ENCODE peak calls at places on chromosomes 4 and X, in nine cellular contexts. J is H1, L is NCI-H2171 treated with DMSO at 0.1 percent for 48 hours, Q is choroid plexus epithelial cell, M is RKO, O is tibial nerve, Z is suprapubic skin, V is fibroblast of mammary gland, F is HFF-Myc. P is an unnamed sample.
A peak's percentile ranks its signal among the peaks of the same experiment; 100 is the strongest.

GRCh38 chr4:6668391-6668790 is 25.3 kb upstream of the S100P start:
- DNase-seq in Q (peak; percentile 52), M (no peak), J (no peak), V (peak; percentile 47), O (no peak), Z (no peak), F (no peak), L (no peak), P (peak; percentile 74)

GRCh38 chr4:67871867-67872266 is 11.9 kb downstream of the TMPRSS11D start:
- DNase-seq in F (peak; percentile 39), O (no peak), Z (no peak), Q (peak; percentile 77), V (peak; percentile 72), M (peak; percentile 76), L (no peak), J (no peak), P (peak; percentile 29)

GRCh38 chrX:118579417-118579816 is 83.8 kb downstream of the DOCK11 start:
- DNase-seq in V (no peak), Q (no peak), J (no peak), F (no peak), M (no peak), L (no peak), Z (no peak), O (no peak), P (no peak)

GRCh38 chr4:169254546-169254983 is 16.2 kb downstream of the SH3RF1 start:
- DNase-seq in Q (peak; percentile 94), L (no peak), Z (no peak), O (no peak), F (peak; percentile 56), J (no peak), M (no peak), V (peak; percentile 92), P (peak; percentile 41)

GRCh38 chr4:8675383-8675782 is 82.8 kb downstream of the CPZ start:
- DNase-seq in J (peak; percentile 54), Q (peak; percentile 4), M (peak; percentile 61), O (no peak), L (no peak), F (no peak), V (no peak), Z (no peak), P (no peak)

GRCh38 chr4:88028961-88029360 is 21.5 kb downstream of the PKD2 start:
- DNase-seq in L (no peak), Q (no peak), M (no peak), F (no peak), J (no peak), Z (no peak), V (no peak), O (no peak), P (no peak)

GRCh38 chr4:173531085-173531965 is 1.3 kb upstream of the HAND2 start:
- DNase-seq in O (no peak), F (no peak), M (no peak), Z (no peak), Q (no peak), V (no peak), L (no peak), J (no peak), P (peak; percentile 4)

GRCh38 chrX:145923376-145923775 is 105.7 kb downstream of the SLITRK2 start:
- DNase-seq in O (no peak), J (peak; percentile 0), M (no peak), V (no peak), F (no peak), Q (no peak), Z (no peak), L (no peak), P (no peak)

GRCh38 chrX:34578237-34578636 is 78.8 kb downstream of the TMEM47 start:
- DNase-seq in Z (no peak), L (peak; percentile 0), J (no peak), Q (peak; percentile 71), M (peak; percentile 53), O (no peak), V (peak; percentile 62), F (no peak), P (peak; percentile 4)

GRCh38 chrX:132614297-132614696 is 125.5 kb upstream of the MBNL3 start:
- DNase-seq in O (no peak), Q (peak; percentile 6), F (no peak), L (no peak), V (peak; percentile 9), M (no peak), Z (no peak), J (no peak), P (no peak)

GRCh38 chr4:98653890-98654867 is 4.2 kb downstream of the TSPAN5 start:
- DNase-seq in L (no peak), V (peak; percentile 97), Q (peak; percentile 95), J (no peak), F (peak; percentile 97), M (no peak), Z (no peak), O (no peak), P (peak; percentile 45)

GRCh38 chr4:181909368-181909767 is 333.8 kb upstream of the TENM3 start:
- DNase-seq in Z (no peak), Q (peak; percentile 90), O (no peak), J (no peak), M (peak; percentile 4), V (peak; percentile 92), F (no peak), L (no peak), P (no peak)

GRCh38 chrX:16082470-16083085 is 40.8 kb upstream of the GRPR start:
- DNase-seq in J (no peak), Z (no peak), O (no peak), L (no peak), M (no peak), Q (no peak), V (no peak), F (no peak), P (no peak)

P was measured in AG08396.